ENCODE peak calls at places on chromosomes 4 and X, in six cellular contexts. O, M, W, R, N and H are unnamed samples. For H3K4me1 and H3K27me3, the result is how much of the 10 kb centered on the place peaks cover.

GRCh38 chrX:39767446-39767845 is 330.3 kb downstream of the BCOR start:
- DNase-seq in O (no peak), M (no peak), W (peak), R (no peak), N (no peak), H (no peak)

GRCh38 chr4:56728512-56728911 is 47.4 kb upstream of the HOPX start:
- DNase-seq in O (no peak), M (peak), W (peak), R (peak), N (no peak), H (no peak)

GRCh38 chr4:30717208-30718020 is 2.8 kb upstream of the PCDH7 start:
- DNase-seq in O (peak), M (peak), W (peak), R (peak), N (peak), H (peak)

GRCh38 chr4:173264245-173264959 is 69.8 kb downstream of the HMGB2 start:
- DNase-seq in O (peak), M (peak), W (peak), R (peak), N (no peak), H (peak)

GRCh38 chrX:40006025-40007017 is 91.4 kb downstream of the BCOR start:
- DNase-seq in O (no peak), M (peak), W (no peak), R (peak), N (peak), H (no peak)

GRCh38 chrX:72604705-72605104 is 32.1 kb upstream of the HDAC8 start:
- DNase-seq in O (no peak), M (no peak), W (no peak), R (no peak), N (no peak), H (no peak)

GRCh38 chrX:24081661-24082154 is 27.0 kb downstream of the EIF2S3 start:
- DNase-seq in O (peak), M (peak), W (peak), R (peak), N (peak), H (peak)

GRCh38 chrX:139889760-139890159 is 43.1 kb downstream of the ATP11C start:
- DNase-seq in O (no peak), M (no peak), W (peak), R (no peak), N (no peak), H (no peak)

GRCh38 chrX:119755981-119756533 is 2.3 kb upstream of the SOWAHD start:
- DNase-seq in O (no peak), M (no peak), W (peak), R (peak), N (no peak), H (no peak)

GRCh38 chr4:79334783-79335182 is 8.9 kb upstream of the NAA11 start:
- DNase-seq in O (no peak), M (no peak), W (no peak), R (no peak), N (no peak), H (no peak)

GRCh38 chrX:129640737-129641136 is 14.0 kb downstream of the APLN start:
- DNase-seq in O (no peak), M (no peak), W (no peak), R (no peak), N (no peak), H (no peak)

GRCh38 chr4:38574559-38575333 is 89.3 kb upstream of the KLF3 start:
- DNase-seq in O (no peak), M (peak), W (no peak), R (peak), N (peak), H (no peak)

GRCh38 chr4:11424000-11424399 is 4.7 kb downstream of the HS3ST1 start:
- DNase-seq in O (no peak), M (peak), W (peak), R (peak), N (no peak), H (no peak)

GRCh38 chr4:118076958-118077766 is 42.9 kb downstream of the NDST3 start:
- DNase-seq in O (peak), M (no peak), W (peak), R (peak), N (peak), H (peak)

GRCh38 chr4:71346710-71347109 is 7.9 kb downstream of the SLC4A4 start:
- DNase-seq in O (no peak), M (no peak), W (peak), R (no peak), N (no peak), H (no peak)
- H3K4me1 ChIP-seq in O (under half), M (under half), W (under half), R (under half), N (under half), H (under half)

DNA sequence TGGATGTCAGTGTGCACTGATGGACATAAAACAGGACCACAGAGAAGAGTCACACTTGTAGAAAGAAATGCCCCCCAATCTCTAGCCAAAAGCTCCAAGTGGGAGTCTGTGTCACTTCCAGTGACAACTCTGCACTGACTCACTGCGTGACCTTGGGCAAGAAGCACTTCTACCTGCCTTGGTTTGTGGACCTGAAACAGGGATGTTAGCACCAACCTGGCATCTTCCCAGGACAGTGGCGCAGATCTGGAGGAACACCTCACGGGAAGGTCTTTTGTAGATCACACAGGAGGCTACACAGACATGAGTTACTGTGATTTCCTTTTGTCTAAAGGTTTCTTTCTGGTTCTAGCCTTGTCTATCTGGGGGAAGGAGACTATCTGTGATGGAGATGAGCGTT is 80.5 kb upstream of the DHRSX start:
- DNase-seq in O (no peak), M (no peak), W (no peak), R (no peak), N (no peak), H (no peak)
- H3K27me3 ChIP-seq in O (under half), M (under half), W (under half), R (under half), N (half or more), H (under half)

DNA sequence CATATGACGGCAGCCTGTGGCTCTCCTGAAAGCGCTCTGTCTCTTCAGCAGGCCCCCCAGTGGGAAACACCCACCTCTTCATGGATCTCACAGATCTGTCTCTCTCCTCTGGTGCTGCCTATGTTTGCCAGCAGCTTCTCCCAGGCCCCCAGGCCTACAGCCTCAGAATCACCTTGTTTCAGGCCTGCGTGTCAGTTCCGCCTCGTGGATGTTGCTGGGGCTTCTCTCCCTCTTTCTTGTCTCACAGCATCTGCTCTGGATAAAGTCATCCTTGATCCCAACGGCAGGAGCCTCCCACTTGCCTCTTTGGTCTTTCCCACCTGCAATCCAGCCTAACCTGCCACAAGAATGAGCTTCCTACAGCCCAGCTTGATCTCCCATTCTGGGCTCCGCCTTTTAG is 34.6 kb downstream of the RHOH start:
- DNase-seq in O (no peak), M (no peak), W (no peak), R (no peak), N (no peak), H (no peak)
- H3K4me1 ChIP-seq in O (under half), M (under half), W (under half), R (under half), N (under half), H (under half)

GRCh38 chrX:80174925-80175574 is 160.5 kb downstream of the TBX22 start:
- DNase-seq in O (no peak), M (peak), W (no peak), R (no peak), N (peak), H (no peak)
- H3K27me3 ChIP-seq in O (under half), M (under half), W (under half), R (under half), N (under half), H (under half)

GRCh38 chr4:184816962-184817361 is 8.8 kb downstream of the ACSL1 start:
- DNase-seq in O (no peak), M (no peak), W (no peak), R (no peak), N (no peak), H (no peak)

GRCh38 chr4:184815046-184815877 is 10.5 kb downstream of the ACSL1 start:
- DNase-seq in O (peak), M (peak), W (peak), R (peak), N (peak), H (peak)

GRCh38 chr4:184818216-184818564 is 7.6 kb downstream of the ACSL1 start:
- DNase-seq in O (no peak), M (no peak), W (no peak), R (no peak), N (no peak), H (no peak)

GRCh38 chr4:184819786-184820185 is 6.0 kb downstream of the ACSL1 start:
- DNase-seq in O (no peak), M (no peak), W (no peak), R (no peak), N (no peak), H (no peak)

GRCh38 chr4:184817494-184818215 is 8.1 kb downstream of the ACSL1 start:
- DNase-seq in O (no peak), M (no peak), W (no peak), R (no peak), N (no peak), H (no peak)
- H3K4me1 ChIP-seq in O (under half), M (half or more), W (under half), R (under half), N (half or more), H (under half)

DNA sequence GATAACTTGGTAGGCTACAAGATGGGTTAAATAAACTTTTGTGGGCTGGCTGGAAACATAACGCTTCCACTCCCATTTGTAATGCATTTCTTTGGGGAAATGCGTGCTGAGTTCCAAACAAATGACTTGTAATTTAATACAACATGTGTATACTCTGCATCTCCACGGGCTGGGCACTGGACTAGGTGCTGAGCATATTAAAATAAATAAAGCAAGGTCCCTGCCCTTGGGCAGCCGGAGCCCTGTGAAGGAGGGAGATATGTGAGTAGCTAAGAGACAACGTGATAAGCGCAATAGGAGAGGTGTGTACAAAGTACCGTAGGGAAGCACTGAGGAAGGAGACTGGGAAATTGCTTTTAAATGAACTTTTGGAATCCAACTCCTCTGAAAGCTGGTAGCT is 147.2 kb upstream of the RBPJ start:
- DNase-seq in O (no peak), M (no peak), W (peak), R (no peak), N (no peak), H (no peak)
- H3K27me3 ChIP-seq in O (under half), M (under half), W (under half), R (under half), N (under half), H (under half)